ENCODE peak calls at places on chromosomes 7 and 10, in five cellular contexts. J is right atrium auricular region, U is GM23248, Y is left ventricle myocardium inferior, X is colonic mucosa. N is an unnamed sample.

GRCh38 chr10:12045610-12046009 is 3.0 kb upstream of the UPF2 start:
- DNase-seq in J (no peak), U (no peak), Y (no peak), X (no peak), N (no peak)

GRCh38 chr10:49109669-49110335 is 5.5 kb downstream of the VSTM4 start:
- DNase-seq in J (peak; percentile 64), U (peak; percentile 81), Y (peak; percentile 84), X (peak; percentile 49), N (peak; percentile 76)

GRCh38 chr10:100744136-100744979 is 1.0 kb upstream of the PAX2 start:
- DNase-seq in J (no peak), U (no peak), Y (no peak), X (no peak), N (no peak)

GRCh38 chr7:138254444-138254843 is 178.2 kb downstream of the AKR1D1 start:
- DNase-seq in J (no peak), U (no peak), Y (no peak), X (no peak), N (no peak)

GRCh38 chr10:8768341-8768740 is 713.9 kb downstream of the GATA3 start:
- DNase-seq in J (no peak), U (no peak), Y (no peak), X (no peak), N (no peak)

GRCh38 chr7:150972094-150972493 is 6.0 kb downstream of the KCNH2 start:
- DNase-seq in J (no peak), U (no peak), Y (peak; percentile 85), X (no peak), N (no peak)

GRCh38 chr10:126969310-126969709 is 64.1 kb downstream of the DOCK1 start:
- DNase-seq in J (peak; percentile 55), U (peak; percentile 13), Y (no peak), X (peak; percentile 29), N (no peak)

GRCh38 chr7:44060091-44060947 is 5.0 kb downstream of the PGAM2 start:
- DNase-seq in J (no peak), U (no peak), Y (peak; percentile 12), X (no peak), N (peak; percentile 65)

GRCh38 chr7:30896041-30896440 is 15.6 kb upstream of the AQP1 start:
- DNase-seq in J (no peak), U (no peak), Y (no peak), X (no peak), N (no peak)

GRCh38 chr7:84191842-84192241 is 2.7 kb downstream of the SEMA3A start:
- DNase-seq in J (no peak), U (peak; percentile 29), Y (no peak), X (no peak), N (no peak)

GRCh38 chr10:86363184-86363832 is 3.3 kb downstream of the GRID1 start:
- DNase-seq in J (no peak), U (peak; percentile 33), Y (peak; percentile 45), X (no peak), N (peak; percentile 75)

GRCh38 chr10:16436367-16436757 is 448 bp upstream of the PTER start:
- DNase-seq in J (no peak), U (peak; percentile 46), Y (no peak), X (no peak), N (peak; percentile 46)

GRCh38 chr10:60914676-60915075 is 29.3 kb downstream of the RHOBTB1 start:
- DNase-seq in J (no peak), U (peak; percentile 86), Y (no peak), X (no peak), N (no peak)

GRCh38 chr10:61842755-61843497 is 58.6 kb upstream of the ARID5B start:
- DNase-seq in J (no peak), U (peak; percentile 87), Y (no peak), X (no peak), N (no peak)

GRCh38 chr7:824664-825063 is 7.6 kb upstream of the SUN1 start:
- DNase-seq in J (no peak), U (peak; percentile 41), Y (no peak), X (no peak), N (peak; percentile 37)
- H3K4me3 ChIP-seq in J (no peak overlapping the region), U (peak overlapping the region; percentile 64), Y (peak overlapping the region; percentile 20), X (no peak overlapping the region), N (no peak overlapping the region)

DNA sequence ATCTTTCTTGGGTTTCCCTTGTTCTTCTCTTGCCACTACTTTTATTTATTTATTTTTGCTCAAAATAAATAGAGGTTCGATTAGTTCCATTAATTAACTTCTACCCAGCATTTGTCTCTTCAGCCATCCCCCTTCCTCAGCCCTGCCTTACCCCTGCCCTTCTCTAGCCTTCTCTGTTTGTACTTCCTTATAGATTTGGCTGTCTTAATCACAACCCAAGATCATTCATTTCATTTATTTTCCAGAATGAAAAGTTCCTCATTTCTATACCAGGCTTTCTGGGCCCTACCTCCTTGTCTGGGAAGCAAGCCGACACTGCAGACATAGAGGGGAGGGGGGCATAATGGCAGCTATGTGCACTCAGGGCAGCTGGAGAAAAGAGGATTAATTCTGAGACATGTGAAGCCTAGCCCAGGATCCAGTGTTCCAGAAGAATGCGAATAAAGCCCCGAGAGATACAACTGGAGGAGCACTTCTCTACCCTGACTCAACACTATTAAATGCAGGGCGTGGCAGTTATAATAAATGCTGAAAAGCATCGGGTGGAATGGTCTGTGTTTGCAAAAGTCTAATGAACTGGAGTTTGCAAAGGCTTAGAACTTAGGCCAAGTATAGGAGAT is 6.4 kb upstream of the PDCD4 start:
- DNase-seq in J (peak; percentile 57), U (peak; percentile 88), Y (no peak), X (peak; percentile 76), N (no peak)
- H3K4me1 ChIP-seq in J (no peaks in the 10 kb centered on the region), U (peaks cover 32% of the 10 kb centered on the region), Y (peaks cover 21% of the 10 kb centered on the region), X (peaks cover 12% of the 10 kb centered on the region), N (peaks cover 14% of the 10 kb centered on the region)

GRCh38 chr7:114416089-114416990 is 1.7 kb downstream of the FOXP2 start:
- DNase-seq in J (no peak), U (peak; percentile 17), Y (no peak), X (no peak), N (no peak)

GRCh38 chr7:114413741-114414140 is 874 bp upstream of the FOXP2 start:
- DNase-seq in J (no peak), U (peak; percentile 5), Y (no peak), X (no peak), N (no peak)

GRCh38 chr7:114412548-114412947 is 2.1 kb upstream of the FOXP2 start:
- DNase-seq in J (no peak), U (no peak), Y (no peak), X (no peak), N (no peak)

GRCh38 chr7:114414151-114415053 is at the start of gene FOXP2:
- DNase-seq in J (no peak), U (peak; percentile 30), Y (no peak), X (peak; percentile 39), N (no peak)

DNA sequence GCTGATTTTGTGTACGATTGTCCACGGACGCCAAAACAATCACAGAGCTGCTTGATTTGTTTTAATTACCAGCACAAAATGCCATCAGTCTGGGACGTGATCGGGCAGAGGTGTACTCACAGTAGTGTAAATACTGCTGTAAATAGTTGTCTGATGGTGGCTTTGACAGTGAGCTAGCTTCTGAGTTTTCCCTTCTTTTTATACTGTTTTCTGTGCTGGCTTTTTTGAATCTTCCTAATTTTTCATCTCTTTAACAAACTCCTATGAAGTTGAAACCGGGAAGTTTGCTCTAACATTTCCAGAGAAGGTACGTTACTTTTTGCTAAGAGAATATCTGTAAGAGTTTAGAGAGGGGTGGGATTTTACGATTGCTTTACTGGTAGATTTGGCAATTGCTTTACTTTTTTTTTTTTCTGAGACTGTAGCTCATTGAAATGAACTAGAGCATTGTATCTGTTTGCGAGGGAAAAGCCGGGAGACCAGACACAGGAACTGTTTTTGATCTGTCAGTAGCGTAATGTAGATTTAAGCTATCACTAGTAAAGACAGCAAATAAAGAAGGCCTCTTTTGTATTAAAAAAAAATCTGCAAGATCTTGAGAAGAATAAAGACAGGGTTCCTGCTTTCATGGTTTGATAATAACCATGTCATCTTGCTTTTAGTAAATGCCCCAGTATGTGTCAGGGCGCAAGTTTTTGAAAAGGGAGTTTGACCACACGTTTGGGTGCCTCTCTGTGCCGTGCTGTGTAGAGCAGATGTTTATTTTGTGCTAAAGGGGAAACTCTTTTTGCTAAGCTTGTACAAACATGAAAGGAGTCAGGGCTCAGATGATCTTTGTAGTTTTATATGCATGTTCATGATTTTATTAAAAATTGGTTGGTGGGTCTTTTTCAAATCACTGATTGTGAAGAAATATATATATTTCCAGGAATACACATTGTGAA is 711 bp downstream of the FOXP2 start:
- DNase-seq in J (no peak), U (peak; percentile 32), Y (no peak), X (no peak), N (no peak)
- H3K27ac ChIP-seq in J (peak overlapping the region; percentile 36), U (no peak overlapping the region), Y (peak overlapping the region; percentile 58), X (peak overlapping the region; percentile 37), N (peak overlapping the region; percentile 5)

GRCh38 chr10:99331207-99331803 is 2.1 kb downstream of the CNNM1 start:
- DNase-seq in J (no peak), U (peak; percentile 61), Y (no peak), X (no peak), N (no peak)

GRCh38 chr10:99329891-99330674 is 927 bp downstream of the CNNM1 start:
- DNase-seq in J (no peak), U (peak; percentile 70), Y (no peak), X (no peak), N (no peak)

GRCh38 chr10:99330675-99330924 is 1.4 kb downstream of the CNNM1 start:
- DNase-seq in J (no peak), U (no peak), Y (no peak), X (no peak), N (no peak)

GRCh38 chr10:99329238-99329890 is at the start of gene CNNM1:
- DNase-seq in J (no peak), U (peak; percentile 75), Y (no peak), X (peak; percentile 25), N (no peak)

DNA sequence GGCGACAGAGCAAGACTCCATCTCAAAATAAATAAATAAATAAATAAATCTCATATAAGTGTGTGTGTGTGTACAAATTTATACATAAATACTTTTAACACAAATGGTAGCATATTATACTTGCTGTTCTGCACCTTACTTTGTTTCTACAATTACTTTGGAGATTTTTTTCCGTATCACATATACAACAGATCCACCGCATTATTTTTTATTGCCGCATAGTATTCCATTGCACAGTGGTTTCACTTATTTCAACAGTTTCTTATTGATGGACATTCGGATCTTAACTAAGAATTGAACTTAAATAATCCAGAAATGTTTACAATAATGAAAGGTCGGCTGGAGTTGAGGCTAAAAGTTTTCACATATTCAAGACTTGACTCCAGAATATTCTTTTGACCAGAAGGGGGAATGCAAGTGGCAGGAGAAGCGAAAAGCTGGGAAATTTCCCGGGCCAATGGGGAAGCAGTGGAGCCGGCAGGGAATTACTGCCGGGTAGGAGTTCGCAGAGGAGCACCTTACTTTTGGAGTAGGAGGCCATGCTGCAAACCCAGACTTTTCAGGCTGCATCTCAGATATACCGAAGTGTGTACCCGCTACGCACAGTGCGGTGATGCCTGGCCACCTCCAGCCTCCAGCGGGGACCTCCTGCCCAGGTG is 448 bp upstream of the CNNM1 start:
- DNase-seq in J (no peak), U (peak; percentile 64), Y (no peak), X (no peak), N (no peak)
- H3K4me3 ChIP-seq in J (peak overlapping the region; percentile 33), U (peak overlapping the region; percentile 70), Y (peak overlapping the region; percentile 68), X (peak overlapping the region; percentile 47), N (peak overlapping the region; percentile 39)

DNA sequence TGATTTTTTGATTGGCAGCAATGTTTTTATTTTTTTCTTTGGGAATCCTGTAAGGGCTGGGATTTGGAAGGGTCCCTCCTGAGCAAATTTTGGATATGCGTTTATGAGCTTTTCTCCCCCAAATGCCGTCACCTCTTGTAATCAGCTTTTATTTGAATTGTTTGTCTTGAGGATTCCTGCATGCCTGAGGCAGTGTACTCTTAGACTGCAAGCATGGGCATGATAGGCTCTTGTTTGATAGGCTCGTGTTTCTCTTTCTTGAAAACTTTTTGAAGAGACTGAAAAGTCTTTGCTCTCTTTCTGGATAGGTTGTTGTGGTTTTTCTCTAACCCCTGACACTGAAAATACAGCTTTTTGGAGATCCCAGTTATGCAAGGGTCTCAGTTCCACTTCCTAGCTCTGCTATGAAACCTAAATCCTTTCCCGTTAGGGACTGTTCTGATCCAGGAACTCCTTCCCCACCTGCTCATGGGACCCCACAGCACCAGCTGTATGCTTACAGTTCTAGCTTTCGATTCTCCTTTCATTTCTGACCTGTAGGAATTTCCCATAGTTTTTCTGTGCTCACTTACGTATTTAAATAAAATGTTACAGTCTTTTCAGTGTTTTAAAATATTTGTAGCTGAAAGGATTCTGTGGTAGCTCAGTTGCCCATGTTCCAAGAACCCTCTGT is 17.2 kb downstream of the TSPAN13 start:
- DNase-seq in J (no peak), U (no peak), Y (no peak), X (no peak), N (no peak)
- H3K4me1 ChIP-seq in J (no peaks in the 10 kb centered on the region), U (no peaks in the 10 kb centered on the region), Y (peaks cover 16% of the 10 kb centered on the region), X (peaks cover 3% of the 10 kb centered on the region), N (no peaks in the 10 kb centered on the region)

N was measured in aorta.